ENCODE peak calls at places on chromosomes 12 and 14, in eight cellular contexts. W is IMR-90; P is NT2/D1; N is DMS153; Z is HT-29; E is H7; M is dermis blood vessel endothelial cell; L is stimulated activated CD4-positive, alpha-beta T cell treated with anti-CD3 and anti-CD28 coated beads, Interleukin-4, amount 100 ng/mL, for 4 hours. V is an unnamed sample.

GRCh38 chr14:65258391-65258790 is 154.1 kb upstream of the FUT8 start:
- DNase-seq in W (peak), P (no peak), N (no peak), Z (no peak), E (no peak), M (peak), L (no peak), V (no peak)

GRCh38 chr12:12606793-12607589 is 4.7 kb upstream of the CREBL2 start:
- DNase-seq in W (peak), P (no peak), N (no peak), Z (peak), E (no peak), M (no peak), L (no peak), V (no peak)

GRCh38 chr12:41512531-41512930 is 324.4 kb downstream of the PDZRN4 start:
- DNase-seq in W (no peak), P (no peak), N (no peak), Z (no peak), E (no peak), M (peak), L (no peak), V (peak)

GRCh38 chr14:73755434-73756014 is 41.3 kb upstream of the PNMA1 start:
- DNase-seq in W (no peak), P (no peak), N (no peak), Z (peak), E (peak), M (peak), L (no peak), V (peak)

GRCh38 chr14:78997811-78998210 is 827.6 kb downstream of the NRXN3 start:
- DNase-seq in W (peak), P (no peak), N (peak), Z (no peak), E (no peak), M (peak), L (no peak), V (no peak)

GRCh38 chr14:92673601-92674000 is 74.8 kb downstream of the LGMN start:
- DNase-seq in W (no peak), P (no peak), N (no peak), Z (no peak), E (no peak), M (no peak), L (no peak), V (no peak)

GRCh38 chr14:52018252-52018651 is 28.9 kb downstream of the RTRAF start:
- DNase-seq in W (no peak), P (no peak), N (no peak), Z (peak), E (no peak), M (no peak), L (no peak), V (peak)

GRCh38 chr12:124952801-124953200 is 36.1 kb downstream of the DHX37 start:
- DNase-seq in W (no peak), P (no peak), N (no peak), Z (no peak), E (no peak), M (no peak), L (no peak), V (no peak)

GRCh38 chr14:54173782-54174181 is 217.2 kb upstream of the BMP4 start:
- DNase-seq in W (peak), P (no peak), N (no peak), Z (no peak), E (no peak), M (peak), L (no peak), V (no peak)

GRCh38 chr12:39277416-39277815 is 165.5 kb downstream of the KIF21A start:
- DNase-seq in W (no peak), P (no peak), N (no peak), Z (no peak), E (no peak), M (no peak), L (no peak), V (no peak)

GRCh38 chr12:46354799-46355194 is 17.8 kb downstream of the SLC38A2 start:
- DNase-seq in W (no peak), P (no peak), N (no peak), Z (no peak), E (no peak), M (no peak), L (no peak), V (no peak)

GRCh38 chr12:122980192-122981035 is at the start of gene ARL6IP4:
- DNase-seq in W (peak), P (peak), N (peak), Z (peak), E (peak), M (peak), L (peak), V (peak)